ENCODE peak calls at places on chromosomes 3 and 15, in eight cellular contexts. W is body of pancreas, M is kidney epithelial cell, A is fibroblast of the aortic adventitia, Q is PC-9, V is cardiac muscle cell, G is brain microvascular endothelial cell, T is A549. F is an unnamed sample.

GRCh38 chr15:64825081-64825430 is 391 bp downstream of the PIF1 start:
- DNase-seq in T (no peak), W (no peak), M (no peak), A (no peak), G (no peak), Q (no peak), V (no peak), F (no peak)

GRCh38 chr3:96959902-96960596 is 145.7 kb downstream of the EPHA6 start:
- DNase-seq in G (no peak), T (no peak), A (peak), V (no peak), W (no peak), M (no peak), Q (no peak), F (no peak)

GRCh38 chr15:39466428-39466827 is 114.5 kb upstream of the THBS1 start:
- DNase-seq in V (no peak), Q (no peak), T (no peak), M (no peak), A (peak), G (no peak), W (peak), F (no peak)

GRCh38 chr3:45665101-45665572 is 24.1 kb upstream of the SACM1L start:
- DNase-seq in A (no peak), Q (no peak), W (peak), T (peak), G (no peak), V (peak), M (no peak), F (no peak)

GRCh38 chr15:78565951-78566774 is 843 bp downstream of the CHRNA5 start:
- DNase-seq in V (peak), T (peak), G (no peak), Q (peak), W (no peak), A (peak), M (no peak), F (no peak)

GRCh38 chr3:73508330-73508954 is 116.3 kb downstream of the PDZRN3 start:
- DNase-seq in M (no peak), W (peak), A (peak), T (peak), G (peak), Q (peak), V (peak), F (no peak)

GRCh38 chr3:162569314-162569713 is 1072.7 kb downstream of the OTOL1 start:
- DNase-seq in G (no peak), V (no peak), A (no peak), W (no peak), M (no peak), Q (no peak), T (no peak), F (no peak)

GRCh38 chr3:14508966-14509795 is 31.0 kb downstream of the GRIP2 start:
- DNase-seq in V (peak), W (peak), T (peak), G (peak), Q (peak), M (no peak), A (peak), F (no peak)

GRCh38 chr15:57720861-57721260 is 14.3 kb downstream of the POLR2M start:
- DNase-seq in M (no peak), A (peak), W (no peak), T (no peak), G (no peak), Q (no peak), V (peak), F (no peak)

GRCh38 chr15:95590533-95591044 is 739.9 kb upstream of the NR2F2 start:
- DNase-seq in V (peak), G (no peak), Q (no peak), M (no peak), W (no peak), A (peak), T (no peak), F (no peak)

GRCh38 chr3:52052831-52053306 is 3.5 kb downstream of the DUSP7 start:
- DNase-seq in V (peak), G (peak), A (peak), Q (peak), W (peak), M (no peak), T (peak), F (peak)
- TF ChIP-seq CTCF in V (peak), G (peak), A (peak), Q (no peak), W (no peak), M (peak), T (no peak), F (peak)

DNA sequence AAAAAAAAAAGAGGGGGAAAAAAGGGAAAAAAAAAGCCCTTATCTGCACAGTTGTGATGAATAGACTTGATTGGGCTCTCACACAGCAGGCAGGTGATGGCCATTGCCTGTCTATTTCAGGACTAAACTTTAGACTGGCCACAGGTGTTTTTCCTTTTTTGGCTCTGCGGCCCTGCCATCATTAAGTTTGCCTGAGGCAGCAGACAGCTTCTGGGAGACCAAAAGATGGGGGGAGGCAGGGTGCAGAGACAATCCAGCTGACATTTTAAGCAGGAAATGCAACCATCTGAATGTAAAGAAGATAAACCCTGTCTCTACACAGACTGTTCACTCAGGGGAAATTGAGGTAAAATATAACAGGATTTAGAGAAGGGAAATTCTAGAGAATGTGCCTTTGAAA is 295.0 kb upstream of the KCNH8 start:
- DNase-seq in A (no peak), G (no peak), Q (no peak), V (no peak), W (no peak), M (no peak), T (no peak), F (no peak)
- H3K4me3 ChIP-seq in A (no peak), G (no peak), Q (no peak), V (no peak), W (no peak), M (no peak), T (no peak), F (no peak)

GRCh38 chr3:98457543-98457942 is 5.5 kb upstream of the OR5K1 start:
- DNase-seq in T (no peak), A (no peak), M (no peak), G (no peak), V (no peak), Q (no peak), W (no peak), F (no peak)
- TF ChIP-seq CTCF in T (no peak), A (no peak), M (no peak), G (no peak), V (no peak), Q (no peak), W (no peak), F (no peak)

GRCh38 chr3:9949115-9949514 is 3.1 kb downstream of the PRRT3 start:
- DNase-seq in Q (no peak), M (no peak), G (no peak), T (no peak), W (no peak), A (no peak), V (no peak), F (no peak)

GRCh38 chr3:9949626-9950025 is 2.6 kb downstream of the PRRT3 start:
- DNase-seq in A (no peak), W (no peak), T (no peak), V (no peak), M (no peak), Q (no peak), G (no peak), F (no peak)

GRCh38 chr3:9951126-9951525 is 1.1 kb downstream of the PRRT3 start:
- DNase-seq in G (no peak), A (no peak), V (no peak), T (no peak), W (no peak), M (no peak), Q (no peak), F (no peak)

GRCh38 chr3:9951962-9952805 is at the start of gene PRRT3:
- DNase-seq in W (peak), Q (no peak), A (peak), V (peak), T (no peak), G (peak), M (no peak), F (no peak)

DNA sequence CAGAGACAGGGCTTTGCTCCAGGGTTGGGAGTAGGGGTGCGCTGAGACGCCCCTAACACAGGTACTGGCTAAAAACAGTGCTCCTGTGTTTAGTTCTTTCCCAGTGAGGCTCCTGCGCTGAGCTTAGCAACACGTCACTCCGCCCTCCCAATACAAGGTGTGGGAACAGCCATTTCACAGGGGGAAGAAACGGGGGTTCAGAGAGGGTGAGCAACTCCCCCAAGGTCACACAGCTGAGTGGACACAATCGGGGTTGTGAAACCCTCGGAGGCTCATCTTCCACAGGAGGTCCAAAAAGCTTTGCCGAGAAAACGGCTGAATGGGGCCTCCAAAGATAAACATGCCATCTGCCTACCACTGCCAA is 628 bp downstream of the PRRT3 start:
- DNase-seq in V (no peak), W (no peak), G (no peak), M (no peak), A (no peak), T (no peak), Q (no peak), F (no peak)
- H3K4me3 ChIP-seq in V (peak), W (no peak), G (peak), M (peak), A (peak), T (peak), Q (no peak), F (peak)

GRCh38 chr15:92898988-92899909 is 875 bp upstream of the CHD2 start:
- DNase-seq in W (no peak), M (no peak), Q (no peak), G (no peak), A (no peak), V (no peak), T (no peak), F (no peak)
- TF ChIP-seq CTCF in W (no peak), M (peak), Q (peak), G (peak), A (peak), V (peak), T (peak), F (peak)

F was measured in AG09309.